ENCODE peak calls at places on chromosome 11, in six cellular contexts. M is neural progenitor cell, P is PC-3, W is Karpas-422, F is SK-N-SH, N is PC-9. X is an unnamed sample.

GRCh38 chr11:83609181-83609580 is 323.0 kb upstream of the CCDC90B start:
- DNase-seq in M (no peak), P (no peak), W (no peak), F (no peak), N (no peak), X (no peak)

GRCh38 chr11:2566223-2567025 is 121.6 kb downstream of the KCNQ1 start:
- DNase-seq in M (peak; percentile 33), P (no peak), W (no peak), F (no peak), N (no peak), X (no peak)

GRCh38 chr11:60869451-60869825 is 2.1 kb downstream of the ZP1 start:
- DNase-seq in M (no peak), P (no peak), W (no peak), F (no peak), N (no peak), X (no peak)

GRCh38 chr11:112292785-112293407 is 32.2 kb upstream of the PLET1 start:
- DNase-seq in M (no peak), P (peak; percentile 87), W (peak; percentile 43), F (no peak), N (peak; percentile 92), X (no peak)

GRCh38 chr11:20443596-20443995 is 56.1 kb downstream of the PRMT3 start:
- DNase-seq in M (peak; percentile 25), P (peak; percentile 41), W (peak; percentile 64), F (peak; percentile 17), N (no peak), X (peak; percentile 25)

GRCh38 chr11:120400564-120401364 is 64.6 kb downstream of the ARHGEF12 start:
- DNase-seq in M (no peak), P (peak; percentile 97), W (no peak), F (no peak), N (peak; percentile 98), X (no peak)

GRCh38 chr11:90344546-90344945 is 121.7 kb upstream of the CHORDC1 start:
- DNase-seq in M (no peak), P (no peak), W (no peak), F (no peak), N (peak; percentile 54), X (no peak)

GRCh38 chr11:124113890-124114289 is 1.4 kb upstream of the VWA5A start:
- DNase-seq in M (no peak), P (no peak), W (no peak), F (no peak), N (no peak), X (no peak)

GRCh38 chr11:77374108-77374507 is 72.6 kb upstream of the GDPD4 start:
- DNase-seq in M (no peak), P (peak; percentile 64), W (no peak), F (no peak), N (no peak), X (no peak)

GRCh38 chr11:3223932-3224729 is 5.5 kb upstream of the MRGPRG start:
- DNase-seq in M (peak; percentile 34), P (no peak), W (no peak), F (peak; percentile 58), N (no peak), X (no peak)

GRCh38 chr11:2874963-2875362 is 10.6 kb downstream of the CDKN1C start:
- DNase-seq in M (no peak), P (no peak), W (no peak), F (no peak), N (no peak), X (no peak)

GRCh38 chr11:92253945-92254344 is 29.3 kb downstream of the FAT3 start:
- DNase-seq in M (no peak), P (no peak), W (no peak), F (no peak), N (no peak), X (no peak)

GRCh38 chr11:83068573-83068972 is 3.1 kb downstream of the RAB30 start:
- DNase-seq in M (no peak), P (no peak), W (no peak), F (no peak), N (no peak), X (no peak)

GRCh38 chr11:65767406-65767805 is 13.4 kb downstream of the AP5B1 start:
- DNase-seq in M (no peak), P (no peak), W (no peak), F (no peak), N (no peak), X (no peak)

GRCh38 chr11:88626216-88626615 is 288.7 kb upstream of the CTSC start:
- DNase-seq in M (no peak), P (no peak), W (no peak), F (no peak), N (no peak), X (no peak)

GRCh38 chr11:117456027-117456720 is 128.5 kb downstream of the CEP164 start:
- DNase-seq in M (no peak), P (no peak), W (no peak), F (no peak), N (no peak), X (no peak)

GRCh38 chr11:12239396-12240298 is 129.3 kb downstream of the MICAL2 start:
- DNase-seq in M (no peak), P (peak; percentile 66), W (no peak), F (no peak), N (no peak), X (no peak)

GRCh38 chr11:44911031-44911814 is 39.5 kb downstream of the TP53I11 start:
- DNase-seq in M (peak; percentile 95), P (peak; percentile 91), W (peak; percentile 95), F (peak; percentile 83), N (peak; percentile 59), X (peak; percentile 85)

GRCh38 chr11:78424334-78425270 is 7.0 kb upstream of the GAB2 start:
- DNase-seq in M (no peak), P (no peak), W (no peak), F (peak; percentile 59), N (peak; percentile 18), X (peak; percentile 45)

GRCh38 chr11:110720646-110721283 is 8.5 kb upstream of the ARHGAP20 start:
- DNase-seq in M (no peak), P (no peak), W (no peak), F (no peak), N (peak; percentile 52), X (no peak)

GRCh38 chr11:2980168-2980840 is 11.8 kb downstream of the NAP1L4 start:
- DNase-seq in M (no peak), P (no peak), W (no peak), F (no peak), N (no peak), X (no peak)

GRCh38 chr11:75949023-75949672 is 134.1 kb downstream of the UVRAG start:
- DNase-seq in M (no peak), P (no peak), W (no peak), F (peak; percentile 9), N (no peak), X (no peak)

GRCh38 chr11:36030707-36031365 is 87.0 kb downstream of the LDLRAD3 start:
- DNase-seq in M (no peak), P (no peak), W (no peak), F (peak; percentile 56), N (no peak), X (no peak)

GRCh38 chr11:11973361-11973800 is 35.0 kb downstream of the DKK3 start:
- DNase-seq in M (no peak), P (no peak), W (no peak), F (no peak), N (no peak), X (no peak)

GRCh38 chr11:65414776-65415498 is 7.7 kb upstream of the NEAT1 start:
- DNase-seq in M (no peak), P (no peak), W (no peak), F (no peak), N (no peak), X (no peak)

GRCh38 chr11:47960015-47960414 is 20.3 kb upstream of the PTPRJ start:
- DNase-seq in M (no peak), P (no peak), W (no peak), F (no peak), N (no peak), X (no peak)

GRCh38 chr11:47950396-47950795 is 30.0 kb upstream of the PTPRJ start:
- DNase-seq in M (no peak), P (no peak), W (peak; percentile 91), F (no peak), N (no peak), X (peak; percentile 91)

DNA sequence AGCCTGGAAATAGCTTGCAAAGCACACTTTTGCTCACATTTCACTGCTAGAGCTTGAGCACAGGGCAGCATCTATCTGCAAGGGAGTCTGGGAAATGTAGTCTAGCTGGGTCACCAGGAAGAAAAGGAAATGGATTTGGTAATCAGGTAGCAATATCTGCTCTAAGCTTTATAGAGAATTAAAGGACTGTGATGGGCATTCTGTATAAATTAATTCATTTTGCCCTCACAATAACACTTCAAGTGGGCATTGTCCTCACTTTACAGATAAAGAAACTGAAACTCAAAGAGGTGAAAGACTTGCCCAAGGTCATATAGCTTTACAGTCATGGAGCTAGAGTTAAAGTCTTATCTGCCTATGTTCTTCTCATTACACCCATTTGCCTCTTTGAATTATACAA is 25.0 kb upstream of the PTPRJ start:
- DNase-seq in M (no peak), P (no peak), W (peak; percentile 63), F (no peak), N (no peak), X (peak; percentile 24)
- H2AFZ ChIP-seq in M (no peak overlapping the region), P (no peak overlapping the region), W (peak overlapping the region; percentile 61), F (no peak overlapping the region), N (no peak overlapping the region), X (peak overlapping the region; percentile 36)

GRCh38 chr11:68539370-68539769 is 78.8 kb downstream of the PPP6R3 start:
- DNase-seq in M (no peak), P (no peak), W (no peak), F (no peak), N (no peak), X (no peak)

GRCh38 chr11:68545347-68545746 is 84.8 kb downstream of the PPP6R3 start:
- DNase-seq in M (no peak), P (no peak), W (no peak), F (no peak), N (no peak), X (no peak)

GRCh38 chr11:68542617-68543016 is 82.1 kb downstream of the PPP6R3 start:
- DNase-seq in M (no peak), P (peak; percentile 82), W (no peak), F (no peak), N (peak; percentile 55), X (no peak)

GRCh38 chr11:68543594-68543993 is 83.0 kb downstream of the PPP6R3 start:
- DNase-seq in M (no peak), P (no peak), W (no peak), F (no peak), N (no peak), X (no peak)

DNA sequence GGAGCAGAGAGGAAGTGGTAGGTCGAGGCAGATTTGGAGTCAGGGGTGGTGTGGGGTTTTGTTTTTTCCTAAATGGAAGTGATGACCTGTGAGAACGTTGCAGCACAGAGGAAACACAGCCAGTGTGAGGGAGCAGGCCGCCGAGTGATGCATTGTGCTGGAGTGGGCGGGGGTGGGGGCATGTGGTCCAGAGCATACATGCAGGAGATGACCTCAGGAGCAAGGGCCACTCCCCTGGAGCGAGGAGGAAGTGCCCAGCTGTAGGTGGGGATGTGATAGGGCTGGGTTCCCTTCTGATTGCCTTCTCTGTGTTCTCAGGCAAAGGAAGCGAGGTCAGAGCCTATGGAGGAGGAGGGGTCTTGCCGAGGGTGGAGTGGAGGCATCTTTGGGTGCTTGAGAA is 81.4 kb downstream of the PPP6R3 start:
- DNase-seq in M (no peak), P (no peak), W (no peak), F (no peak), N (no peak), X (no peak)
- H3K4me3 ChIP-seq in M (no peak overlapping the region), P (no peak overlapping the region), W (no peak overlapping the region), F (no peak overlapping the region), N (no peak overlapping the region), X (no peak overlapping the region)

GRCh38 chr11:28542556-28542955 is 434.4 kb downstream of the METTL15 start:
- DNase-seq in M (no peak), P (peak; percentile 24), W (no peak), F (no peak), N (no peak), X (no peak)
- H2AFZ ChIP-seq in M (no peak overlapping the region), P (no peak overlapping the region), W (no peak overlapping the region), F (no peak overlapping the region), N (no peak overlapping the region), X (no peak overlapping the region)

GRCh38 chr11:7577226-7577882 is 63.6 kb downstream of the PPFIBP2 start:
- DNase-seq in M (no peak), P (no peak), W (no peak), F (peak; percentile 29), N (no peak), X (no peak)
- H3K4me3 ChIP-seq in M (no peak overlapping the region), P (no peak overlapping the region), W (no peak overlapping the region), F (peak overlapping the region; percentile 43), N (no peak overlapping the region), X (no peak overlapping the region)

X was measured in OCI-LY7.